ENCODE peak calls at places on chromosomes 2 and 18, in six cellular contexts. L is effector memory CD4-positive, alpha-beta T cell; X is activated CD4-positive, alpha-beta T cell treated with anti-CD3 and anti-CD28 coated beads, Interleukin-2, amount 50 U/mL, for 48 hours; Y is heart left ventricle; E is MG63; R is foreskin fibroblast. Q is an unnamed sample.

GRCh38 chr18:34115409-34116081 is 109.2 kb downstream of the NOL4 start:
- DNase-seq in R (no peak), E (no peak), X (no peak), Y (no peak), L (no peak), Q (no peak)

GRCh38 chr18:76620326-76620813 is 125.3 kb upstream of the ZNF516 start:
- DNase-seq in L (no peak), Y (peak; percentile 80), R (peak; percentile 76), X (peak; percentile 29), E (no peak), Q (peak; percentile 43)

GRCh38 chr2:179883407-179883806 is 22.0 kb upstream of the ZNF385B start:
- DNase-seq in E (no peak), X (no peak), R (no peak), Y (no peak), L (no peak), Q (no peak)

GRCh38 chr2:8234757-8235374 is 447.0 kb upstream of the ID2 start:
- DNase-seq in R (no peak), L (no peak), Y (no peak), E (no peak), X (no peak), Q (no peak)

GRCh38 chr2:107712857-107713256 is 113.8 kb upstream of the RGPD4 start:
- DNase-seq in L (no peak), X (no peak), Y (no peak), E (no peak), R (no peak), Q (no peak)

GRCh38 chr2:191610749-191611148 is 67.2 kb upstream of the NABP1 start:
- DNase-seq in L (no peak), E (no peak), X (no peak), Y (no peak), R (no peak), Q (no peak)

GRCh38 chr2:188158337-188159100 is 133.2 kb upstream of the GULP1 start:
- DNase-seq in L (no peak), E (peak; percentile 71), X (no peak), R (peak; percentile 20), Y (no peak), Q (no peak)

GRCh38 chr2:219112651-219113338 is 47.8 kb downstream of the NHEJ1 start:
- DNase-seq in L (no peak), Y (no peak), X (no peak), E (no peak), R (no peak), Q (no peak)

GRCh38 chr2:1230155-1230893 is 182.9 kb upstream of the TPO start:
- DNase-seq in X (no peak), E (no peak), L (no peak), Y (no peak), R (no peak), Q (no peak)

GRCh38 chr2:65530547-65531320 is 98.3 kb upstream of the SPRED2 start:
- DNase-seq in R (peak; percentile 45), E (peak; percentile 34), X (no peak), Y (no peak), L (no peak), Q (no peak)

GRCh38 chr18:58394607-58395425 is 234.1 kb downstream of the ALPK2 start:
- DNase-seq in Y (no peak), X (no peak), L (no peak), E (no peak), R (peak; percentile 20), Q (no peak)

GRCh38 chr2:1707771-1708351 is 36.5 kb downstream of the PXDN start:
- DNase-seq in Y (peak; percentile 87), R (peak; percentile 95), L (no peak), E (peak; percentile 99), X (no peak), Q (peak; percentile 29)

GRCh38 chr2:160647967-160648685 is 154.5 kb upstream of the RBMS1 start:
- DNase-seq in E (no peak), L (no peak), R (no peak), X (no peak), Y (no peak), Q (no peak)

GRCh38 chr18:44793186-44793585 is 112.5 kb downstream of the SETBP1 start:
- DNase-seq in E (no peak), X (no peak), L (no peak), Y (no peak), R (no peak), Q (no peak)

GRCh38 chr2:216029416-216030129 is 16.2 kb upstream of the MREG start:
- DNase-seq in R (peak; percentile 57), E (no peak), L (no peak), Y (no peak), X (no peak), Q (no peak)

GRCh38 chr2:204923957-204924356 is 378.7 kb downstream of the PARD3B start:
- DNase-seq in L (no peak), Y (no peak), R (no peak), X (no peak), E (no peak), Q (no peak)

GRCh38 chr18:22055466-22055865 is 113.9 kb upstream of the GATA6 start:
- DNase-seq in R (no peak), Y (no peak), L (no peak), E (no peak), X (no peak), Q (no peak)